ENCODE peak calls at places on chromosomes 6 and 20, in eight cellular contexts. A is NCI-H1105; K is B cell; O is stimulated activated CD4-positive, alpha-beta T cell treated with anti-CD3 and anti-CD28 coated beads, Interleukin-2, amount 100 ng/mL, for 24 hours; H is hepatocyte; W is mesendoderm; M is stromal cell of bone marrow; G is activated T-cell treated with anti-CD3 and anti-CD28 coated beads, Interleukin-2, amount 50 U/mL, for 1 hour. D is an unnamed sample.

GRCh38 chr6:37433657-37434271 is 743 bp downstream of the CMTR1 start:
- DNase-seq in K (peak), M (no peak), G (no peak), H (peak), W (peak), A (no peak), O (peak), D (peak)

GRCh38 chr20:25195962-25196700 is 619 bp downstream of the ENTPD6 start:
- DNase-seq in K (peak), M (no peak), O (peak), H (peak), G (peak), A (peak), W (peak), D (peak)

GRCh38 chr20:13458860-13459451 is 179.8 kb downstream of the TASP1 start:
- DNase-seq in K (peak), W (peak), G (no peak), A (peak), M (peak), H (peak), O (peak), D (no peak)

GRCh38 chr6:25006565-25007001 is 70.8 kb upstream of the RIPOR2 start:
- DNase-seq in M (peak), G (peak), K (peak), H (peak), A (no peak), W (no peak), O (peak), D (peak)

GRCh38 chr6:110643175-110643574 is 166.8 kb upstream of the SLC22A16 start:
- DNase-seq in A (no peak), M (no peak), W (no peak), G (no peak), O (no peak), H (no peak), K (no peak), D (no peak)

GRCh38 chr6:169589293-169589692 is 112.5 kb downstream of the WDR27 start:
- DNase-seq in K (no peak), G (no peak), M (no peak), W (no peak), A (no peak), O (no peak), H (no peak), D (no peak)

GRCh38 chr6:153790881-153791473 is 248.1 kb upstream of the OPRM1 start:
- DNase-seq in W (peak), M (no peak), H (peak), G (no peak), O (no peak), A (no peak), K (no peak), D (peak)

GRCh38 chr6:141914646-141915045 is 218.1 kb upstream of the GJE1 start:
- DNase-seq in H (no peak), M (no peak), G (no peak), A (no peak), W (no peak), O (no peak), K (no peak), D (no peak)

GRCh38 chr6:112883095-112883494 is 536.0 kb downstream of the RFPL4B start:
- DNase-seq in A (no peak), H (no peak), W (no peak), M (no peak), G (no peak), O (no peak), K (no peak), D (no peak)

GRCh38 chr20:31484001-31484400 is 8.9 kb downstream of the REM1 start:
- DNase-seq in O (peak), H (no peak), W (no peak), M (no peak), A (no peak), K (no peak), G (peak), D (no peak)

GRCh38 chr20:35200255-35200654 is 26.2 kb upstream of the MMP24 start:
- DNase-seq in A (no peak), H (no peak), K (no peak), G (no peak), O (no peak), M (peak), W (no peak), D (no peak)

GRCh38 chr6:3291987-3292386 is 33.2 kb downstream of the PSMG4 start:
- DNase-seq in K (no peak), M (no peak), W (no peak), A (no peak), H (no peak), O (no peak), G (no peak), D (no peak)

GRCh38 chr20:56974499-56975250 is 291.8 kb downstream of the BMP7 start:
- DNase-seq in H (peak), O (peak), G (no peak), M (peak), K (no peak), A (no peak), W (peak), D (peak)

GRCh38 chr6:13761361-13762036 is 49.9 kb upstream of the RANBP9 start:
- DNase-seq in W (no peak), G (no peak), O (no peak), M (peak), H (no peak), A (no peak), K (no peak), D (no peak)

GRCh38 chr6:131638013-131638412 is 911 bp downstream of the ENPP3 start:
- DNase-seq in O (no peak), W (no peak), M (no peak), G (no peak), A (no peak), K (no peak), H (no peak), D (no peak)

GRCh38 chr6:94362061-94362864 is 942.9 kb upstream of the EPHA7 start:
- DNase-seq in M (no peak), K (no peak), O (no peak), W (no peak), H (peak), A (no peak), G (no peak), D (no peak)

GRCh38 chr20:50299325-50299629 is 108.6 kb downstream of the CEBPB start:
- DNase-seq in M (no peak), K (no peak), G (no peak), O (no peak), A (no peak), H (no peak), W (no peak), D (no peak)

GRCh38 chr6:26270903-26271639 is 93.9 kb upstream of the BTN3A2 start:
- DNase-seq in O (peak), W (peak), M (peak), A (peak), K (peak), H (peak), G (peak), D (peak)

GRCh38 chr6:127539292-127539691 is 20.2 kb upstream of the MTCL3 start:
- DNase-seq in G (no peak), K (peak), H (peak), M (no peak), A (peak), W (no peak), O (no peak), D (no peak)

GRCh38 chr6:14540276-14540675 is 422.7 kb downstream of the CD83 start:
- DNase-seq in K (no peak), H (no peak), M (peak), G (no peak), O (no peak), A (no peak), W (no peak), D (no peak)

GRCh38 chr6:31870385-31870921 is 7.8 kb upstream of the NEU1 start:
- DNase-seq in K (no peak), M (no peak), A (no peak), H (peak), G (no peak), W (no peak), O (no peak), D (no peak)

GRCh38 chr6:93040375-93040774 is 379.0 kb downstream of the EPHA7 start:
- DNase-seq in G (no peak), M (no peak), O (no peak), K (no peak), W (no peak), A (no peak), H (no peak), D (no peak)

GRCh38 chr6:82365011-82365751 is 1.6 kb downstream of the TPBG start:
- DNase-seq in M (no peak), H (peak), G (peak), O (peak), K (no peak), W (peak), A (peak), D (peak)

GRCh38 chr6:42702200-42702599 is 20.2 kb downstream of the PRPH2 start:
- DNase-seq in G (no peak), M (no peak), A (no peak), O (no peak), W (peak), H (no peak), K (no peak), D (peak)

GRCh38 chr6:33372532-33373123 is 19.0 kb upstream of the KIFC1 start:
- DNase-seq in M (no peak), A (no peak), H (no peak), K (no peak), W (peak), O (no peak), G (no peak), D (no peak)

GRCh38 chr6:16741112-16742016 is 19.9 kb downstream of the ATXN1 start:
- DNase-seq in A (no peak), W (no peak), G (no peak), M (peak), H (peak), K (no peak), O (no peak), D (peak)

GRCh38 chr6:107489636-107490567 is at the start of gene SOBP:
- DNase-seq in H (peak), M (no peak), K (peak), G (peak), O (peak), W (peak), A (peak), D (peak)

GRCh38 chr6:160462551-160463109 is 114.5 kb downstream of the SLC22A3 start:
- DNase-seq in O (no peak), K (no peak), M (peak), G (peak), A (no peak), H (no peak), W (no peak), D (no peak)

GRCh38 chr6:104789770-104790190 is 69.9 kb downstream of the HACE1 start:
- DNase-seq in H (peak), W (peak), O (peak), M (no peak), K (no peak), A (no peak), G (no peak), D (no peak)

GRCh38 chr6:53112404-53112803 is 36.2 kb downstream of the GCM1 start:
- DNase-seq in W (peak), A (no peak), K (no peak), G (no peak), H (peak), O (no peak), M (no peak), D (peak)

GRCh38 chr6:150567823-150568383 is 31.8 kb upstream of the PLEKHG1 start:
- DNase-seq in W (no peak), H (peak), O (no peak), A (no peak), M (no peak), G (no peak), K (no peak), D (no peak)

GRCh38 chr6:24283043-24283985 is 74.5 kb downstream of the DCDC2 start:
- DNase-seq in W (peak), A (peak), M (peak), O (peak), K (peak), G (peak), H (peak), D (peak)

GRCh38 chr20:10322073-10323012 is 103.7 kb downstream of the SNAP25 start:
- DNase-seq in W (no peak), A (no peak), M (no peak), H (no peak), K (no peak), O (no peak), G (no peak), D (no peak)

GRCh38 chr20:2759143-2759542 is 41.3 kb downstream of the CPXM1 start:
- DNase-seq in M (no peak), O (no peak), K (no peak), A (no peak), G (no peak), H (no peak), W (no peak), D (no peak)

GRCh38 chr6:141107562-141108160 is 1025.1 kb upstream of the GJE1 start:
- DNase-seq in A (no peak), O (no peak), W (peak), H (no peak), G (no peak), K (no peak), M (no peak), D (peak)

GRCh38 chr20:41177636-41178035 is 40.3 kb downstream of the PLCG1 start:
- DNase-seq in H (peak), O (no peak), M (peak), W (peak), A (no peak), K (no peak), G (no peak), D (peak)

GRCh38 chr6:163533443-163533842 is 118.9 kb downstream of the QKI start:
- DNase-seq in H (peak), W (no peak), O (no peak), A (no peak), G (no peak), M (peak), K (no peak), D (no peak)

GRCh38 chr6:154367333-154367732 is 10.7 kb upstream of the IPCEF1 start:
- DNase-seq in H (no peak), A (no peak), M (no peak), W (no peak), K (no peak), O (no peak), G (no peak), D (no peak)

D was measured in islet precursor cell.